ENCODE peak calls at places on chromosomes 3 and 15, in four cellular contexts. One of them, this sample, is unnamed. For H3K4me1, the result is how much of the 10 kb centered on the place peaks cover.

GRCh38 chr3:64232821-64233220 is 7.6 kb upstream of the PRICKLE2 start:
- DNase-seq in cardiac muscle cell: no peak
- DNase-seq in SJSA1: no peak
- DNase-seq in suprapubic skin: no peak
- DNase-seq in this sample: no peak

GRCh38 chr3:6799264-6799915 is 61.5 kb upstream of the GRM7 start:
- DNase-seq in cardiac muscle cell: peak
- DNase-seq in SJSA1: no peak
- DNase-seq in suprapubic skin: no peak
- DNase-seq in this sample: peak

GRCh38 chr3:70501596-70501995 is 189.2 kb upstream of the MDFIC2 start:
- DNase-seq in cardiac muscle cell: no peak
- DNase-seq in SJSA1: no peak
- DNase-seq in suprapubic skin: no peak
- DNase-seq in this sample: no peak

GRCh38 chr3:67646586-67647234 is 7.7 kb downstream of the SUCLG2 start:
- DNase-seq in cardiac muscle cell: peak
- DNase-seq in SJSA1: peak
- DNase-seq in suprapubic skin: no peak
- DNase-seq in this sample: no peak

GRCh38 chr3:122890077-122890484 is 95.2 kb downstream of the SLC49A4 start:
- DNase-seq in cardiac muscle cell: peak
- DNase-seq in SJSA1: no peak
- DNase-seq in suprapubic skin: no peak
- DNase-seq in this sample: peak

GRCh38 chr15:44315773-44316465 is 27.4 kb downstream of the GOLM2 start:
- DNase-seq in cardiac muscle cell: no peak
- DNase-seq in SJSA1: no peak
- DNase-seq in suprapubic skin: no peak
- DNase-seq in this sample: no peak

GRCh38 chr15:88385078-88385700 is 82.0 kb downstream of the MRPL46 start:
- DNase-seq in cardiac muscle cell: no peak
- DNase-seq in SJSA1: peak
- DNase-seq in suprapubic skin: no peak
- DNase-seq in this sample: no peak

GRCh38 chr15:95561463-95561862 is 769.0 kb upstream of the NR2F2 start:
- DNase-seq in cardiac muscle cell: peak
- DNase-seq in SJSA1: peak
- DNase-seq in suprapubic skin: no peak
- DNase-seq in this sample: no peak

GRCh38 chr3:82707035-82707434 is 945.6 kb upstream of the GBE1 start:
- DNase-seq in cardiac muscle cell: no peak
- DNase-seq in SJSA1: no peak
- DNase-seq in suprapubic skin: no peak
- DNase-seq in this sample: no peak

GRCh38 chr3:39809181-39809994 is at the start of gene MYRIP:
- DNase-seq in cardiac muscle cell: peak
- DNase-seq in SJSA1: no peak
- DNase-seq in suprapubic skin: no peak
- DNase-seq in this sample: peak

GRCh38 chr15:75067123-75067854 is 43.9 kb downstream of the PPCDC start:
- DNase-seq in cardiac muscle cell: peak
- DNase-seq in SJSA1: peak
- DNase-seq in suprapubic skin: no peak
- DNase-seq in this sample: no peak

GRCh38 chr15:69784808-69785550 is 312.7 kb downstream of the TLE3 start:
- DNase-seq in cardiac muscle cell: peak
- DNase-seq in SJSA1: no peak
- DNase-seq in suprapubic skin: no peak
- DNase-seq in this sample: no peak

GRCh38 chr3:180180795-180181194 is 144.1 kb upstream of the PEX5L start:
- DNase-seq in cardiac muscle cell: no peak
- DNase-seq in SJSA1: no peak
- DNase-seq in suprapubic skin: no peak
- DNase-seq in this sample: no peak

GRCh38 chr3:45125550-45126026 is 20.6 kb downstream of the CDCP1 start:
- DNase-seq in cardiac muscle cell: no peak
- DNase-seq in SJSA1: no peak
- DNase-seq in suprapubic skin: no peak
- DNase-seq in this sample: no peak
- H3K4me1 ChIP-seq in cardiac muscle cell: under half
- H3K4me1 ChIP-seq in SJSA1: under half
- H3K4me1 ChIP-seq in suprapubic skin: under half
- H3K4me1 ChIP-seq in this sample: under half

DNA sequence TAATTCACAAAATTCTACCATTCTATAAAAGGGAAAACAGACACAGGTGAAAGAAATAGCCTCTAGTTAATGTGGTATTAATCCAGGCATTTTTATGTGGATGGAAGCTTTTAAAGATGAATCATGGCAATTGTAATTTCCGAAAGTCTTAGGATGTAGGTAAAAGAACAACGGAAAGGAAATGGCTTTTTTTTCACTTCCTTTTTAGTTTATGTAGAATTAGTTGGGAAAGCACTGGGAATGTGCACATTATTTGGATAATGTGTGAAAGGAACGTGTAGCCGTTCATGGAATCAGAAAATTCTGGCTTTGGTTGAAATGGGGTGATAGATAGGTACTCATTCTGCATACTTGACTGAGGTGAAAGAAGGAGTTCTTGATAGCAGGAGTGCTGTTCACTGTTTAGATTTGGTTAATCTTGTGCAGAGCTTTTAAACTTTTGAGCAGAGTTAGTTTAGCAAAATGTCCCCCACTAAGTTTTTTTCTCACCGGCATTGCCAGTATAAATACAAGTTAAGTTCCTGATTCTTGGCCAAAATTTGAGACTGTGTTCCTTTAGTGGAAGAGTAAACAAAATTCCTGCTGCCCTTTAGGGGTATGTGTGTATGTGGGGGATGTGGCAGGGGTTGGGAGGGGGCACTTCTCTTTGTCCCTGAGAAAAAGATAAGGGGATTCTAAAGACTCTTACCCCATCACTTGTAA is 20.2 kb upstream of the UTS2B start:
- DNase-seq in cardiac muscle cell: peak
- DNase-seq in SJSA1: peak
- DNase-seq in suprapubic skin: no peak
- DNase-seq in this sample: no peak
- H3K4me1 ChIP-seq in cardiac muscle cell: under half
- H3K4me1 ChIP-seq in SJSA1: under half
- H3K4me1 ChIP-seq in suprapubic skin: under half
- H3K4me1 ChIP-seq in this sample: under half

DNA sequence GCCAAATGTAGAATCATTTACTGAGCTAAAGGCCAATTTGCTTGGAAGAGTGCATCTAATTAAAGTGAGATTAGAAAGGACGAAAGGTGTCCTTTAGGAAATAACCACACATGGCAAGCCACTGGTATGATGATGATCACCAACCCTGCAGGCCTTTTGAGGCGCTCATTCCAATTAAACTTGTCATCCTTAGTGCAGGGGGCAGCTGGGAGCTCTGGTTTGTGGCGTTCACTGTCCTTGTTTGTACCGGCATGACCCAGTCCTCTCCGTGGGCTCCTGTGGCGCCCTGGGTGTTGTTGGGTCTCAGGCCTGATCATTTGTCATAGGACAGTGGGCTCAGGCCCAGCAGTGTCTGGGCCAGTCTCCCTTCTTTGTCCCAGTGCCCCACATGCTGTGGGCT is 11.0 kb downstream of the LIMD1 start:
- DNase-seq in cardiac muscle cell: no peak
- DNase-seq in SJSA1: no peak
- DNase-seq in suprapubic skin: no peak
- DNase-seq in this sample: no peak
- H3K4me1 ChIP-seq in cardiac muscle cell: under half
- H3K4me1 ChIP-seq in SJSA1: under half
- H3K4me1 ChIP-seq in suprapubic skin: half or more
- H3K4me1 ChIP-seq in this sample: under half

GRCh38 chr15:40100133-40100946 is 8.3 kb downstream of the BMF start:
- DNase-seq in cardiac muscle cell: no peak
- DNase-seq in SJSA1: peak
- DNase-seq in suprapubic skin: no peak
- DNase-seq in this sample: no peak
- H3K4me1 ChIP-seq in cardiac muscle cell: half or more
- H3K4me1 ChIP-seq in SJSA1: half or more
- H3K4me1 ChIP-seq in suprapubic skin: half or more
- H3K4me1 ChIP-seq in this sample: under half

DNA sequence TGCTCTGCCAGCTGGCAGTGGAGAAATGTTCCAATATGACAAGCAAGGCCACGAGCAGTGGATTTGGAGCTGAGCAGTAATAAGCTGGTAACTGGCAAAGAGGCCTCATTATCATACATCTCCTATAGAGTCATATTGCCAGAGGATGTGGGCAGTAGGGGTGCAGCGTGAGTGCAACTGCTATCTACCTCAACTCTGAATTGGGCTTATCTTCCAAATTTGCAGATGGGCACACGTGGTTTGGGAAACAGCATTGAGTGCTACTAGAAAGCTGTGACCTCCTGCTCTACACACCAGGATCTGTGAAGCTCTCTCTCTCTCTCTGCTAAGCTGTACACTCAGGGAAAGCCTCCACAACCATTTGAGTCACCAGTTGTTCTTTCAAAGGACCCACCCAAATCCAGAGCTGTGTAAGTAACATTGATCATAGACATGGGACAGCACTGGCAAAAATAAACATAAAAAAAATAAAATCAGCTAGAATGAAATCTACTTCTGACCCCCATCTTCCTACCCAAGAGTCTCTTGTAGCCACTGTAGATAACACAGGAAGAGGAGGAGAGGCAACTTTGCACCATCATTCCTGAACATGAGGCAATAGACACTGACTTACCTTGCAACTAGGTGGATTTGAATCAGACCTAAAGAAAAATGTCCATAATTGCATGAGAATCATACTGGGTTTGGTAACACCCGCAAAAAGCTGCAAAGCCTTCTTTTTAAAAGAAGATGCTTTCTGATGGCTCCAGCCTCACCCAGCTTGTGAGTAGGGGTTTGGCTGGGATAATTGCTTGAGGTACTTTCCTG is 82.9 kb upstream of the THBS1 start:
- DNase-seq in cardiac muscle cell: no peak
- DNase-seq in SJSA1: no peak
- DNase-seq in suprapubic skin: no peak
- DNase-seq in this sample: no peak
- H3K4me1 ChIP-seq in cardiac muscle cell: half or more
- H3K4me1 ChIP-seq in SJSA1: under half
- H3K4me1 ChIP-seq in suprapubic skin: under half
- H3K4me1 ChIP-seq in this sample: under half

GRCh38 chr3:14434105-14434504 is 31.7 kb downstream of the SLC6A6 start:
- DNase-seq in cardiac muscle cell: peak
- DNase-seq in SJSA1: no peak
- DNase-seq in suprapubic skin: no peak
- DNase-seq in this sample: no peak

GRCh38 chr3:14432996-14433572 is 30.7 kb downstream of the SLC6A6 start:
- DNase-seq in cardiac muscle cell: no peak
- DNase-seq in SJSA1: no peak
- DNase-seq in suprapubic skin: no peak
- DNase-seq in this sample: no peak

GRCh38 chr3:14431556-14431927 is 29.1 kb downstream of the SLC6A6 start:
- DNase-seq in cardiac muscle cell: no peak
- DNase-seq in SJSA1: no peak
- DNase-seq in suprapubic skin: no peak
- DNase-seq in this sample: no peak

GRCh38 chr3:14430706-14431470 is 28.5 kb downstream of the SLC6A6 start:
- DNase-seq in cardiac muscle cell: no peak
- DNase-seq in SJSA1: no peak
- DNase-seq in suprapubic skin: no peak
- DNase-seq in this sample: no peak

DNA sequence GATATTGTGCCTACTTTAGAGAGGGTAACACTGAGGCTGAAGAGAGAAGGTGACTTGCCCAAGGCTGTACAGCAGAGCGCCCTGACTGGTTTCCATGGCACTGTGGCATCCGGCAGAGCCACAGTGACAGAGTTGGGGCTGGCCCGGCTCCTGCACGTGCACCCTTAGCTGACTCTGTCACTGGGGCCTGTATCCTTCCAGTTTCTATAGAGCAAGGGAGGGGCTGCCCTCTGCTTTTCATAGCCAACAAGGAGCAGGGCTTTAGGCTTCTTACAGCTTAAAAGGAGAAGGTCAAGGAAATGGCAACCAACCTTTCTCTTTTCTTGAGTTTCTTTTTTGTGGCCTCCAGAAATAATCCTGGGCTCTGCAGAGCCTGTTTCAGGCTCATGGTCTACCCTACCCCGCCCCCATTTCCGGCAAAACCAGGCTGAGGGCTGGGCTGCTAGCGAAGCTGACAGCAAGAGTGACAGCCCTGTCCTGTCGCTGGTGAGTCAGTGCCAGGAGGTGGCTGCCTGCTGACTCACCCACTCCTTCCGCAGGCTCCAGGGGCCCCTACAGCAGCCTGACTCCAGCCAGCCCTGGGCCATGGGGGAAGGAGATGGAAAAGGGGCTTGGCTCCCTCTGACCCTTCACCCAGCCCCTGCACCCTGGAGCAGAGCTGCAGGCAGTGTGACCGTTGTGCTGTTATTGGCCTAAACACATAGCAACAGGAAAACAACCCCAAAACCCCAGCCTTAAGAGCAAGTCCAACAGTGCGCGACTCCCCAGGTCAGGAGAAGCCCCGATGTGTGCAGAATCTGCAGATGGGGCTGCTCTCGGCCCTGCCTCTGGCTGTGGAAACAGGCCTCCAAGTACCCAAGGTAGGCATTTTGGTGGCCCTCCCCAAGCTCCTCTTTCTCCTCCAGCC is 29.8 kb downstream of the SLC6A6 start:
- DNase-seq in cardiac muscle cell: peak
- DNase-seq in SJSA1: peak
- DNase-seq in suprapubic skin: peak
- DNase-seq in this sample: no peak
- H3K4me1 ChIP-seq in cardiac muscle cell: under half
- H3K4me1 ChIP-seq in SJSA1: half or more
- H3K4me1 ChIP-seq in suprapubic skin: half or more
- H3K4me1 ChIP-seq in this sample: under half

DNA sequence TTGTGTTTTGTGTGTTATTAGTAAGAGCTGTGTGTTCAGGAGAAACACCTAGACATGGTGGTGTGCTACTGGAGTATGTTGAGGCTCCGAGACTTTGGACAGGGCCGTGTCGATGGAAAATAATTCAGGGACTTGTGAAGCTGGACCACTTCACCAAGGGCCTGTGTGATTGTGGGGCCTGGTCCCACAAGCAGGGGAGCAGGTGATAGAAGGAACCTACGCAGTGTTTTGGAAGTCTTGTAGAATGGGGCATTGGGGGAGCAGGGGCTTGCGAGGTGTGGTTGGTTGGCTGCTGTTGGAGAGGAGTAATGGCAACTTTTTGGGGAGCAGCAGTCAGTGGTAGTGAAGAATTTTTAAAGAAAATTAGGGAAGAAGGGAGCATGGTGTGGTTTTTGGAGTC is 48.7 kb downstream of the TRIM71 start:
- DNase-seq in cardiac muscle cell: no peak
- DNase-seq in SJSA1: no peak
- DNase-seq in suprapubic skin: no peak
- DNase-seq in this sample: no peak
- H3K4me1 ChIP-seq in cardiac muscle cell: half or more
- H3K4me1 ChIP-seq in SJSA1: under half
- H3K4me1 ChIP-seq in suprapubic skin: under half
- H3K4me1 ChIP-seq in this sample: under half

DNA sequence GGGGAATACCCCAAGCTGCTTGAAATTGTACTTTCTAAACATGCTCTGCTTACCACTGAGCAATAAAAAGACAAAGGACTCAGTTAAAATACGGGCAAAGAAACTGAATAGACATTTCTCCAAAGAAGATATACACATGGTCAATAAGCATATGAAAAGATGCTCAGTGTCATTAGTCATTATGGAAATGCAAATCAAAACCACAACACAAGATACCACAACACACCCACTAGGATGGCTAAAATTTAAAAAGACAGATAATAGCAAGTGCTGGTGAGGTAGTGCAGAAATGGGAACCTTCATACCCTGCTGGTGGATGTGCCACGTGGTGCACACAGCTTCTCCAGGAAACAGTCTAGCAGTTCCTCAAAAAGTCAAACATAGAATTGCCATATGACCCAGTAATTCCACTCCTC is 21.3 kb downstream of the LRIG1 start:
- DNase-seq in cardiac muscle cell: no peak
- DNase-seq in SJSA1: no peak
- DNase-seq in suprapubic skin: no peak
- DNase-seq in this sample: no peak
- H3K4me1 ChIP-seq in cardiac muscle cell: half or more
- H3K4me1 ChIP-seq in SJSA1: under half
- H3K4me1 ChIP-seq in suprapubic skin: half or more
- H3K4me1 ChIP-seq in this sample: under half

This sample was measured in HAP-1.